ENCODE peak calls at places on chromosomes 16 and 17, in four cellular contexts. Z, Q, F and V are unnamed samples.

GRCh38 chr17:13002761-13003453 is 14.9 kb downstream of the ELAC2 start:
- DNase-seq in Z (peak), F (peak), Q (no peak), V (no peak)

GRCh38 chr16:3669067-3669466 is 14.6 kb downstream of the DNASE1 start:
- DNase-seq in F (no peak), Z (no peak), Q (no peak), V (no peak)

GRCh38 chr17:79834575-79835469 is 4.4 kb downstream of the CBX4 start:
- DNase-seq in F (peak), Z (no peak), Q (no peak), V (no peak)

GRCh38 chr17:64537488-64537887 is 30.7 kb downstream of the CEP95 start:
- DNase-seq in Z (peak), F (no peak), Q (no peak), V (no peak)

GRCh38 chr16:54191592-54191991 is 95.0 kb downstream of the IRX3 start:
- DNase-seq in F (no peak), Z (no peak), Q (no peak), V (no peak)

GRCh38 chr17:2549392-2550211 is 37.9 kb upstream of the METTL16 start:
- DNase-seq in Z (no peak), F (no peak), Q (no peak), V (no peak)

GRCh38 chr16:1541293-1542165 is 8.1 kb downstream of the TMEM204 start:
- DNase-seq in Q (no peak), F (no peak), Z (no peak), V (no peak)

GRCh38 chr16:72829846-72830620 is 217.9 kb downstream of the ZFHX3 start:
- DNase-seq in Q (no peak), F (no peak), Z (no peak), V (no peak)

GRCh38 chr16:52446076-52446475 is 100.9 kb downstream of the TOX3 start:
- DNase-seq in Q (no peak), F (no peak), Z (no peak), V (no peak)

GRCh38 chr16:51651061-51651466 is 500.0 kb upstream of the SALL1 start:
- DNase-seq in Q (no peak), Z (no peak), F (peak), V (no peak)

GRCh38 chr17:4565209-4566141 is 5.1 kb upstream of the GGT6 start:
- DNase-seq in Q (no peak), Z (peak), F (peak), V (peak)

GRCh38 chr16:56357765-56358322 is 67.5 kb downstream of the AMFR start:
- DNase-seq in Z (no peak), F (peak), Q (no peak), V (peak)

GRCh38 chr16:29820730-29821662 is 734 bp downstream of the MVP start:
- DNase-seq in F (no peak), Q (peak), Z (no peak), V (no peak)

GRCh38 chr17:43576563-43577229 is 30.6 kb upstream of the ETV4 start:
- DNase-seq in Z (peak), F (peak), Q (peak), V (peak)

GRCh38 chr16:27769561-27770222 is 219.7 kb downstream of the KATNIP start:
- DNase-seq in Z (no peak), F (no peak), Q (no peak), V (no peak)

GRCh38 chr17:20202141-20202574 is 193.0 kb downstream of the SPECC1 start:
- DNase-seq in F (no peak), Z (no peak), Q (no peak), V (no peak)

GRCh38 chr16:88634141-88634993 is 4.0 kb upstream of the IL17C start:
- DNase-seq in F (no peak), Q (peak), Z (peak), V (peak)

GRCh38 chr17:7867881-7868329 is 10.1 kb downstream of the CYB5D1 start:
- DNase-seq in Q (no peak), Z (no peak), F (no peak), V (no peak)

GRCh38 chr16:73066927-73067670 is 19.2 kb upstream of the ZFHX3 start:
- DNase-seq in F (no peak), Z (no peak), Q (no peak), V (no peak)

GRCh38 chr16:17129971-17130370 is 340.8 kb downstream of the XYLT1 start:
- DNase-seq in Z (no peak), Q (no peak), F (no peak), V (no peak)

GRCh38 chr17:82588266-82589175 is 59.7 kb downstream of the WDR45B start:
- DNase-seq in Z (no peak), F (no peak), Q (no peak), V (no peak)

GRCh38 chr17:74807925-74808324 is 31.8 kb upstream of the NAT9 start:
- DNase-seq in Q (no peak), Z (no peak), F (peak), V (no peak)

GRCh38 chr16:10641953-10642949 is 52.5 kb downstream of the TEKT5 start:
- DNase-seq in Q (no peak), F (no peak), Z (no peak), V (no peak)

GRCh38 chr16:14388243-14388642 is 241.8 kb downstream of the PARN start:
- DNase-seq in Z (no peak), F (no peak), Q (no peak), V (no peak)
- H3K4me3 ChIP-seq in Z (no peak), F (no peak), Q (no peak), V (no peak)

DNA sequence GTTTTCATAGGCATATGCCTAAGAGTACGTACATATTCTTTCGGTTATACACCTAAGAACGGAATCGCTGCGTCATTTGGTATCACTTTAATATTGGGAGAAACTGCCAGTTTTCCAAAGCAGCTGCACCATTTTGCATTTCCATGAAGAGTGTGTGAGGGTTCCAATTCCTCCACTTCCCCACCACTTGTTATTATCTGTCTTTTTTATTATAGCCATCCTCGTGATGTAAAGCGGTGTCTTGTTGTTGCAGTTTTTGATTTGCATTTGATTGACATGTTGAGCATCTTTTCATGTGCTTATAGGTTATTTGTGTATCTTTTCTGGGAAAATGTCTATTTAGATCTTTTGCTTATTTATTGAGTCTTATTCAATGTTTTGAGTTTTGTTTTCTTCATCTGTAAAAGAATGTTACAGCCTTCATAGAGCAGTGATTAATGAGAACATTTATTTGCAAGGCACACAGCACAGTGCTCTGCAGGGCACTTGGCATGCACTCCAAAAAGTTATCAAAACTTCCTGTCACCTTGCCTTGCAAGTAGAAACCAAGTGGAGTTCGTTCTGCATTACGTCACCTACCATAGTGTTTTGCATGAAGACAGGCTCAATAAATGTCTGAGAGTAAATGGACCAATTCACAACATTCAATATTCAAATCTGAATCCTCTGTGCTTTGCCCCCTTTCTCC is 26.6 kb upstream of the ST6GALNAC1 start:
- DNase-seq in Z (no peak), F (no peak), Q (no peak), V (no peak)
- TF ChIP-seq GABPA in Z (no peak), F (no peak), Q (no peak), V (no peak)

GRCh38 chr17:16301963-16302855 is 51.1 kb downstream of the CENPV start:
- DNase-seq in Q (no peak), Z (no peak), F (no peak), V (no peak)

GRCh38 chr17:16297367-16298139 is 55.7 kb downstream of the CENPV start:
- DNase-seq in F (no peak), Q (no peak), Z (no peak), V (no peak)

GRCh38 chr17:16300554-16300953 is 52.7 kb downstream of the CENPV start:
- DNase-seq in Z (no peak), F (no peak), Q (no peak), V (no peak)

GRCh38 chr17:16294560-16294959 is 58.7 kb downstream of the CENPV start:
- DNase-seq in F (no peak), Z (no peak), Q (no peak), V (no peak)

GRCh38 chr17:16298140-16298662 is 55.1 kb downstream of the CENPV start:
- DNase-seq in Z (peak), Q (no peak), F (no peak), V (no peak)
- TF ChIP-seq REST in Z (no peak), Q (no peak), F (no peak), V (no peak)

DNA sequence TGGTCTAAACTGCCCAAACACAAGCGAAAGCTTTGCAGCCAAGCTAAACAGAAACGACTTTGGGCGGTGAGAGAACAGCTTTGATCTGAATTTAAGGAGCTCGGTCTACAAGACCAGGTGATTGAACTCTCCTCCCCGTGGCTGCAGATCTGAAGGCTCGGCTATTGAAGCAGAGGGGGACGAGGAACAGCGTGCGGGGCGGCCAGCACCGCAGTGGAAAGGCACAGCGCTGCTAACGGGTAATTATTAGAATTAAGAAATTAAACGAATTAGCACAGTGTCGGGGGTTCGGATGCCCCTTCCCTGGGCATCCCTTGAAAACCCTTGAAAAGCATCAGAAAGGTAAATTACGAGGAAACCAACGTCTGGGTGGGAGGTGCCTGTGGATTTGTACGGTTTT is 431 bp downstream of the TEKT3 start:
- DNase-seq in F (peak), Q (no peak), Z (no peak), V (no peak)
- H3K4me3 ChIP-seq in F (peak), Q (no peak), Z (peak), V (no peak)

DNA sequence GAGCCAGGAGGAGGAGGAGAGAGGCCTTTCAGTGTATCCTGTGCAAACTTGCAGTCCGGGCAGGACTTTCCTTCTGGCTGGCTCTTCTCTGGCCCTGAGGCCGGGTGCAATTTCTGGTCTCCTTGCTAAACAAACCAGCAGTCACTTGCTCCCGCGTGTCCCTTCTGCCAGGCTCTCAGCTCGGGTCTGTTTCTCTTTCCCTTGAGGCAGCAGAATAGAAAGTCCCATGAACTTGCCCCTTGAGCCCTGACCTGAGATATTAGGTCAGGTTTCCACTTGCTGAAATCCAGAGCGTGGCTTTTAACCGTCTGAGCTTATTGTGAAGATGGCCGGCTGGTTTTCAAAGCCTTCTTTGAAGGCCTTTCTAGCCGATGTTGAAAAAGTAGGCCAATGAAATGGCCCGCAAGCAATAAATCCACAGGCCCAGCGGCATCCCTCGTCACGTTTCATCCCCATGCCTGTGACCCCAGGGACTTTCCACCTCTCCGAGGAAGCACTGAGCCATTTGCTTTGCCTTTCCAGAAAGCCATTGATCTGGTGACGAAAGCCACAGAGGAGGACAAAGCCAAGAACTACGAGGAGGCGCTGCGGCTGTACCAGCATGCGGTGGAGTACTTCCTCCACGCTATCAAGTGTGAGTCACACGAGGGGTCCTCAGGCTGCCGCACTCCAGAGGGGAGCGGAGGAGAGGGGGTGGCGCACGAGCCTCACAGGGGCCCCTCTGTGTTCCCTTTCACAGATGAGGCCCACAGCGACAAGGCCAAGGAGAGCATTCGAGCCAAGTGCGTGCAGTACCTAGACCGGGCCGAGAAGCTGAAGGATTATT is 4.5 kb downstream of the VPS4A start:
- DNase-seq in F (no peak), Z (no peak), Q (no peak), V (peak)
- TF ChIP-seq GABPA in F (no peak), Z (no peak), Q (no peak), V (no peak)